ENCODE peak calls at places on chromosomes 16 and 17, in ten cellular contexts. One of them, this sample, is unnamed.

GRCh38 chr17:48990882-48991357 is 6.3 kb upstream of the IGF2BP1 start:
- DNase-seq in Caco-2: no peak
- DNase-seq in astrocyte of the cerebellum: no peak
- DNase-seq in bronchial epithelial cell: no peak
- DNase-seq in HL-60: no peak
- DNase-seq in B cell: no peak
- DNase-seq in uterus: no peak
- DNase-seq in AG09319: no peak
- DNase-seq in left ventricle myocardium inferior: no peak
- DNase-seq in astrocyte: no peak
- DNase-seq in this sample: no peak

GRCh38 chr16:77299395-77299794 is 100.2 kb downstream of the SYCE1L start:
- DNase-seq in Caco-2: no peak
- DNase-seq in astrocyte of the cerebellum: no peak
- DNase-seq in bronchial epithelial cell: no peak
- DNase-seq in HL-60: no peak
- DNase-seq in B cell: no peak
- DNase-seq in uterus: no peak
- DNase-seq in AG09319: no peak
- DNase-seq in left ventricle myocardium inferior: no peak
- DNase-seq in astrocyte: no peak
- DNase-seq in this sample: no peak

GRCh38 chr16:70377782-70378181 is 31.1 kb downstream of the DDX19A start:
- DNase-seq in Caco-2: no peak
- DNase-seq in astrocyte of the cerebellum: no peak
- DNase-seq in bronchial epithelial cell: no peak
- DNase-seq in HL-60: no peak
- DNase-seq in B cell: no peak
- DNase-seq in uterus: no peak
- DNase-seq in AG09319: no peak
- DNase-seq in left ventricle myocardium inferior: no peak
- DNase-seq in astrocyte: no peak
- DNase-seq in this sample: no peak

GRCh38 chr17:82935944-82936767 is 96.3 kb upstream of the ZNF750 start:
- DNase-seq in Caco-2: no peak
- DNase-seq in astrocyte of the cerebellum: no peak
- DNase-seq in bronchial epithelial cell: no peak
- DNase-seq in HL-60: no peak
- DNase-seq in B cell: no peak
- DNase-seq in uterus: peak; percentile 7
- DNase-seq in AG09319: no peak
- DNase-seq in left ventricle myocardium inferior: peak; percentile 11
- DNase-seq in astrocyte: no peak
- DNase-seq in this sample: peak; percentile 9

GRCh38 chr17:45794840-45795239 is 10.7 kb downstream of the CRHR1 start:
- DNase-seq in Caco-2: peak; percentile 30
- DNase-seq in astrocyte of the cerebellum: no peak
- DNase-seq in bronchial epithelial cell: no peak
- DNase-seq in HL-60: no peak
- DNase-seq in B cell: no peak
- DNase-seq in uterus: no peak
- DNase-seq in AG09319: no peak
- DNase-seq in left ventricle myocardium inferior: no peak
- DNase-seq in astrocyte: no peak
- DNase-seq in this sample: no peak

GRCh38 chr17:66730497-66730923 is 104.4 kb upstream of the CACNG5 start:
- DNase-seq in Caco-2: no peak
- DNase-seq in astrocyte of the cerebellum: peak; percentile 91
- DNase-seq in bronchial epithelial cell: no peak
- DNase-seq in HL-60: no peak
- DNase-seq in B cell: no peak
- DNase-seq in uterus: no peak
- DNase-seq in AG09319: no peak
- DNase-seq in left ventricle myocardium inferior: no peak
- DNase-seq in astrocyte: peak; percentile 50
- DNase-seq in this sample: no peak

GRCh38 chr17:79369532-79369931 is 241.3 kb downstream of the RBFOX3 start:
- DNase-seq in Caco-2: no peak
- DNase-seq in astrocyte of the cerebellum: no peak
- DNase-seq in bronchial epithelial cell: no peak
- DNase-seq in HL-60: no peak
- DNase-seq in B cell: no peak
- DNase-seq in uterus: no peak
- DNase-seq in AG09319: no peak
- DNase-seq in left ventricle myocardium inferior: no peak
- DNase-seq in astrocyte: no peak
- DNase-seq in this sample: peak; percentile 32

GRCh38 chr16:71474864-71475263 is 12.8 kb upstream of the ZNF23 start:
- DNase-seq in Caco-2: no peak
- DNase-seq in astrocyte of the cerebellum: peak; percentile 46
- DNase-seq in bronchial epithelial cell: peak; percentile 94
- DNase-seq in HL-60: no peak
- DNase-seq in B cell: no peak
- DNase-seq in uterus: no peak
- DNase-seq in AG09319: peak; percentile 23
- DNase-seq in left ventricle myocardium inferior: no peak
- DNase-seq in astrocyte: peak; percentile 92
- DNase-seq in this sample: no peak

GRCh38 chr17:59361386-59361785 is 29.9 kb downstream of the YPEL2 start:
- DNase-seq in Caco-2: no peak
- DNase-seq in astrocyte of the cerebellum: no peak
- DNase-seq in bronchial epithelial cell: no peak
- DNase-seq in HL-60: no peak
- DNase-seq in B cell: no peak
- DNase-seq in uterus: no peak
- DNase-seq in AG09319: peak; percentile 84
- DNase-seq in left ventricle myocardium inferior: no peak
- DNase-seq in astrocyte: peak; percentile 96
- DNase-seq in this sample: no peak

GRCh38 chr17:42403150-42403549 is 14.9 kb upstream of the STAT3 start:
- DNase-seq in Caco-2: peak; percentile 47
- DNase-seq in astrocyte of the cerebellum: no peak
- DNase-seq in bronchial epithelial cell: no peak
- DNase-seq in HL-60: peak; percentile 38
- DNase-seq in B cell: no peak
- DNase-seq in uterus: no peak
- DNase-seq in AG09319: no peak
- DNase-seq in left ventricle myocardium inferior: no peak
- DNase-seq in astrocyte: no peak
- DNase-seq in this sample: no peak

GRCh38 chr16:47197536-47198179 is 53.9 kb upstream of the NETO2 start:
- DNase-seq in Caco-2: no peak
- DNase-seq in astrocyte of the cerebellum: no peak
- DNase-seq in bronchial epithelial cell: no peak
- DNase-seq in HL-60: no peak
- DNase-seq in B cell: no peak
- DNase-seq in uterus: no peak
- DNase-seq in AG09319: peak; percentile 2
- DNase-seq in left ventricle myocardium inferior: peak; percentile 63
- DNase-seq in astrocyte: peak; percentile 8
- DNase-seq in this sample: peak; percentile 79

GRCh38 chr17:63942309-63942985 is 10.3 kb upstream of the CD79B start:
- DNase-seq in Caco-2: no peak
- DNase-seq in astrocyte of the cerebellum: no peak
- DNase-seq in bronchial epithelial cell: no peak
- DNase-seq in HL-60: no peak
- DNase-seq in B cell: no peak
- DNase-seq in uterus: no peak
- DNase-seq in AG09319: no peak
- DNase-seq in left ventricle myocardium inferior: no peak
- DNase-seq in astrocyte: no peak
- DNase-seq in this sample: no peak

GRCh38 chr17:66978514-66979061 is 14.1 kb downstream of the CACNG4 start:
- DNase-seq in Caco-2: no peak
- DNase-seq in astrocyte of the cerebellum: no peak
- DNase-seq in bronchial epithelial cell: no peak
- DNase-seq in HL-60: no peak
- DNase-seq in B cell: no peak
- DNase-seq in uterus: no peak
- DNase-seq in AG09319: no peak
- DNase-seq in left ventricle myocardium inferior: peak; percentile 81
- DNase-seq in astrocyte: no peak
- DNase-seq in this sample: peak; percentile 85

GRCh38 chr16:19066988-19067348 is 446 bp upstream of the COQ7 start:
- DNase-seq in Caco-2: no peak
- DNase-seq in astrocyte of the cerebellum: no peak
- DNase-seq in bronchial epithelial cell: no peak
- DNase-seq in HL-60: no peak
- DNase-seq in B cell: no peak
- DNase-seq in uterus: no peak
- DNase-seq in AG09319: no peak
- DNase-seq in left ventricle myocardium inferior: no peak
- DNase-seq in astrocyte: no peak
- DNase-seq in this sample: no peak

GRCh38 chr17:3602499-3602898 is 6.7 kb downstream of the TRPV1 start:
- DNase-seq in Caco-2: peak; percentile 20
- DNase-seq in astrocyte of the cerebellum: no peak
- DNase-seq in bronchial epithelial cell: peak; percentile 15
- DNase-seq in HL-60: peak; percentile 24
- DNase-seq in B cell: peak; percentile 47
- DNase-seq in uterus: no peak
- DNase-seq in AG09319: no peak
- DNase-seq in left ventricle myocardium inferior: no peak
- DNase-seq in astrocyte: no peak
- DNase-seq in this sample: no peak

GRCh38 chr16:2056077-2056476 is 8.3 kb downstream of the TSC2 start:
- DNase-seq in Caco-2: no peak
- DNase-seq in astrocyte of the cerebellum: no peak
- DNase-seq in bronchial epithelial cell: no peak
- DNase-seq in HL-60: no peak
- DNase-seq in B cell: no peak
- DNase-seq in uterus: no peak
- DNase-seq in AG09319: no peak
- DNase-seq in left ventricle myocardium inferior: no peak
- DNase-seq in astrocyte: no peak
- DNase-seq in this sample: no peak
- TF ChIP-seq CTCF in Caco-2: no peak
- TF ChIP-seq CTCF in astrocyte of the cerebellum: peak; percentile 28
- TF ChIP-seq CTCF in bronchial epithelial cell: peak; percentile 23
- TF ChIP-seq CTCF in HL-60: no peak
- TF ChIP-seq CTCF in B cell: no peak
- TF ChIP-seq CTCF in uterus: no peak
- TF ChIP-seq CTCF in AG09319: peak; percentile 29
- TF ChIP-seq CTCF in left ventricle myocardium inferior: peak; percentile 39
- TF ChIP-seq CTCF in astrocyte: no peak
- TF ChIP-seq CTCF in this sample: peak; percentile 11

GRCh38 chr16:9790199-9790598 is 392.0 kb downstream of the GRIN2A start:
- DNase-seq in Caco-2: no peak
- DNase-seq in astrocyte of the cerebellum: no peak
- DNase-seq in bronchial epithelial cell: no peak
- DNase-seq in HL-60: no peak
- DNase-seq in B cell: no peak
- DNase-seq in uterus: no peak
- DNase-seq in AG09319: no peak
- DNase-seq in left ventricle myocardium inferior: no peak
- DNase-seq in astrocyte: no peak
- DNase-seq in this sample: no peak
- TF ChIP-seq CTCF in Caco-2: no peak
- TF ChIP-seq CTCF in astrocyte of the cerebellum: no peak
- TF ChIP-seq CTCF in bronchial epithelial cell: no peak
- TF ChIP-seq CTCF in HL-60: no peak
- TF ChIP-seq CTCF in B cell: no peak
- TF ChIP-seq CTCF in uterus: no peak
- TF ChIP-seq CTCF in AG09319: no peak
- TF ChIP-seq CTCF in left ventricle myocardium inferior: no peak
- TF ChIP-seq CTCF in astrocyte: no peak
- TF ChIP-seq CTCF in this sample: no peak

GRCh38 chr16:21602785-21603184 is 3.4 kb downstream of the METTL9 start:
- DNase-seq in Caco-2: no peak
- DNase-seq in astrocyte of the cerebellum: no peak
- DNase-seq in bronchial epithelial cell: no peak
- DNase-seq in HL-60: no peak
- DNase-seq in B cell: no peak
- DNase-seq in uterus: no peak
- DNase-seq in AG09319: no peak
- DNase-seq in left ventricle myocardium inferior: no peak
- DNase-seq in astrocyte: no peak
- DNase-seq in this sample: no peak

GRCh38 chr16:21597571-21598030 is 1.8 kb upstream of the METTL9 start:
- DNase-seq in Caco-2: no peak
- DNase-seq in astrocyte of the cerebellum: no peak
- DNase-seq in bronchial epithelial cell: no peak
- DNase-seq in HL-60: no peak
- DNase-seq in B cell: no peak
- DNase-seq in uterus: no peak
- DNase-seq in AG09319: no peak
- DNase-seq in left ventricle myocardium inferior: no peak
- DNase-seq in astrocyte: no peak
- DNase-seq in this sample: no peak

GRCh38 chr16:21599158-21599993 is at the start of gene METTL9:
- DNase-seq in Caco-2: peak; percentile 94
- DNase-seq in astrocyte of the cerebellum: peak; percentile 83
- DNase-seq in bronchial epithelial cell: peak; percentile 80
- DNase-seq in HL-60: peak; percentile 91
- DNase-seq in B cell: peak; percentile 95
- DNase-seq in uterus: peak; percentile 92
- DNase-seq in AG09319: peak; percentile 89
- DNase-seq in left ventricle myocardium inferior: peak; percentile 95
- DNase-seq in astrocyte: peak; percentile 87
- DNase-seq in this sample: peak; percentile 97

GRCh38 chr16:21598676-21599157 is 660 bp upstream of the METTL9 start:
- DNase-seq in Caco-2: peak; percentile 18
- DNase-seq in astrocyte of the cerebellum: no peak
- DNase-seq in bronchial epithelial cell: no peak
- DNase-seq in HL-60: peak; percentile 25
- DNase-seq in B cell: no peak
- DNase-seq in uterus: no peak
- DNase-seq in AG09319: no peak
- DNase-seq in left ventricle myocardium inferior: no peak
- DNase-seq in astrocyte: no peak
- DNase-seq in this sample: no peak

GRCh38 chr16:21599994-21600773 is 807 bp downstream of the METTL9 start:
- DNase-seq in Caco-2: peak; percentile 11
- DNase-seq in astrocyte of the cerebellum: no peak
- DNase-seq in bronchial epithelial cell: peak; percentile 68
- DNase-seq in HL-60: peak; percentile 58
- DNase-seq in B cell: no peak
- DNase-seq in uterus: no peak
- DNase-seq in AG09319: no peak
- DNase-seq in left ventricle myocardium inferior: no peak
- DNase-seq in astrocyte: peak; percentile 34
- DNase-seq in this sample: no peak
- TF ChIP-seq CTCF in Caco-2: no peak
- TF ChIP-seq CTCF in astrocyte of the cerebellum: no peak
- TF ChIP-seq CTCF in bronchial epithelial cell: no peak
- TF ChIP-seq CTCF in HL-60: no peak
- TF ChIP-seq CTCF in B cell: no peak
- TF ChIP-seq CTCF in uterus: no peak
- TF ChIP-seq CTCF in AG09319: no peak
- TF ChIP-seq CTCF in left ventricle myocardium inferior: no peak
- TF ChIP-seq CTCF in astrocyte: no peak
- TF ChIP-seq CTCF in this sample: no peak

DNA sequence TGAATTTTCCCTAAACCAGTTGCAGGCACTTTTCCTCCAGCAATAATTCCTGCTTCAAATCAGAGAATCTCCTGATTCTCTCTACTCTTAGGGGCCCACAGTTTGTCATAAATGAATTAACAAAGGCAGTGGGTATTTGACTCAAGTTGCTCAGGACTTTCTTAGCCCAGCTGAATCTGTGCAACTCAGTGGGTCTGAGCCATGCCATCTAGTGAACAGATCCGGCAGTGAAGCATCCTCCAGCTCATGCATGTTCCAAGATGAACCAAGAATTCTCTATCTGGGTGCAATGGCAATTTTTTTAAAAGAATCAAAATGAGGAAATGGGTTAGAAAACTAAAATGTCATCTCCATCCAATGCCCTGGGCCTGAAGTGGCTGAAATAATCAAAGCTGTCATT is 575.2 kb upstream of the CDH11 start:
- DNase-seq in Caco-2: no peak
- DNase-seq in astrocyte of the cerebellum: no peak
- DNase-seq in bronchial epithelial cell: no peak
- DNase-seq in HL-60: no peak
- DNase-seq in B cell: no peak
- DNase-seq in uterus: no peak
- DNase-seq in AG09319: no peak
- DNase-seq in left ventricle myocardium inferior: no peak
- DNase-seq in astrocyte: no peak
- DNase-seq in this sample: no peak
- TF ChIP-seq CTCF in Caco-2: no peak
- TF ChIP-seq CTCF in astrocyte of the cerebellum: peak; percentile 28
- TF ChIP-seq CTCF in bronchial epithelial cell: no peak
- TF ChIP-seq CTCF in HL-60: no peak
- TF ChIP-seq CTCF in B cell: no peak
- TF ChIP-seq CTCF in uterus: no peak
- TF ChIP-seq CTCF in AG09319: peak; percentile 25
- TF ChIP-seq CTCF in left ventricle myocardium inferior: no peak
- TF ChIP-seq CTCF in astrocyte: no peak
- TF ChIP-seq CTCF in this sample: no peak